ENCODE peak calls at places on chromosomes 3 and 15, in nine cellular contexts. O, C, I, L, G, F, J, U and W are unnamed samples.

GRCh38 chr3:140629351-140630137 is 48.3 kb upstream of the TRIM42 start:
- DNase-seq in O (no peak), C (no peak), I (no peak), L (peak), G (no peak), F (no peak), J (peak), U (no peak), W (no peak)

GRCh38 chr3:14543446-14543845 is 3.3 kb upstream of the GRIP2 start:
- DNase-seq in O (no peak), C (peak), I (no peak), L (no peak), G (no peak), F (no peak), J (no peak), U (no peak), W (no peak)

GRCh38 chr3:123076496-123077418 is 9.9 kb downstream of the PDIA5 start:
- DNase-seq in O (peak), C (peak), I (no peak), L (no peak), G (peak), F (no peak), J (no peak), U (no peak), W (no peak)

GRCh38 chr3:151268267-151269235 is 9.8 kb downstream of the P2RY14 start:
- DNase-seq in O (no peak), C (no peak), I (no peak), L (no peak), G (no peak), F (peak), J (no peak), U (no peak), W (peak)

GRCh38 chr3:88912294-88913014 is 195.0 kb upstream of the EPHA3 start:
- DNase-seq in O (no peak), C (no peak), I (no peak), L (no peak), G (no peak), F (no peak), J (no peak), U (no peak), W (no peak)

GRCh38 chr3:5498981-5499380 is 311.5 kb downstream of the EDEM1 start:
- DNase-seq in O (no peak), C (no peak), I (no peak), L (no peak), G (no peak), F (no peak), J (no peak), U (no peak), W (no peak)

GRCh38 chr15:58517682-58518525 is 86.1 kb downstream of the LIPC start:
- DNase-seq in O (no peak), C (no peak), I (no peak), L (no peak), G (no peak), F (no peak), J (no peak), U (no peak), W (peak)

GRCh38 chr3:4493931-4494806 is 1.0 kb downstream of the ITPR1 start:
- DNase-seq in O (no peak), C (peak), I (peak), L (no peak), G (peak), F (peak), J (no peak), U (no peak), W (no peak)

GRCh38 chr3:105062853-105063252 is 303.9 kb upstream of the ALCAM start:
- DNase-seq in O (no peak), C (no peak), I (no peak), L (no peak), G (no peak), F (no peak), J (no peak), U (no peak), W (no peak)

GRCh38 chr3:54888873-54889272 is 39.0 kb downstream of the LRTM1 start:
- DNase-seq in O (no peak), C (no peak), I (no peak), L (no peak), G (no peak), F (no peak), J (no peak), U (no peak), W (no peak)

GRCh38 chr15:27222479-27222878 is 251.5 kb downstream of the GABRG3 start:
- DNase-seq in O (no peak), C (no peak), I (no peak), L (no peak), G (no peak), F (no peak), J (no peak), U (no peak), W (no peak)

GRCh38 chr3:40714771-40715170 is 190.0 kb downstream of the ZNF621 start:
- DNase-seq in O (no peak), C (no peak), I (no peak), L (no peak), G (no peak), F (no peak), J (no peak), U (no peak), W (no peak)

GRCh38 chr3:46892285-46893145 is 15.0 kb downstream of the PTH1R start:
- DNase-seq in O (peak), C (peak), I (peak), L (peak), G (peak), F (peak), J (peak), U (peak), W (no peak)

GRCh38 chr15:52255008-52255407 is 40.6 kb downstream of the MYO5C start:
- DNase-seq in O (no peak), C (no peak), I (no peak), L (peak), G (no peak), F (no peak), J (peak), U (no peak), W (no peak)

GRCh38 chr3:2713923-2714322 is 396.3 kb downstream of the IL5RA start:
- DNase-seq in O (no peak), C (no peak), I (no peak), L (no peak), G (no peak), F (peak), J (no peak), U (no peak), W (no peak)

GRCh38 chr3:122325769-122326168 is 721 bp downstream of the CSTA start:
- DNase-seq in O (no peak), C (no peak), I (no peak), L (no peak), G (no peak), F (no peak), J (no peak), U (no peak), W (no peak)

GRCh38 chr15:87777054-87777498 is 479.5 kb downstream of the NTRK3 start:
- DNase-seq in O (no peak), C (no peak), I (no peak), L (peak), G (no peak), F (no peak), J (peak), U (no peak), W (no peak)

GRCh38 chr3:72635551-72635950 is 212.7 kb downstream of the SHQ1 start:
- DNase-seq in O (no peak), C (no peak), I (no peak), L (no peak), G (no peak), F (no peak), J (no peak), U (no peak), W (no peak)

GRCh38 chr15:52790166-52790708 is at the start of gene ONECUT1:
- DNase-seq in O (peak), C (peak), I (peak), L (no peak), G (no peak), F (peak), J (peak), U (peak), W (peak)

GRCh38 chr3:58049143-58049785 is 41.0 kb downstream of the FLNB start:
- DNase-seq in O (no peak), C (no peak), I (no peak), L (peak), G (no peak), F (peak), J (peak), U (peak), W (no peak)

GRCh38 chr3:100709840-100710235 is 544 bp downstream of the TFG start:
- DNase-seq in O (peak), C (peak), I (peak), L (peak), G (no peak), F (peak), J (no peak), U (peak), W (no peak)

GRCh38 chr3:127173516-127174166 is 19.3 kb upstream of the PRR23E start:
- DNase-seq in O (no peak), C (no peak), I (no peak), L (no peak), G (no peak), F (no peak), J (no peak), U (no peak), W (no peak)

GRCh38 chr3:125028657-125029056 is 27.1 kb downstream of the HEG1 start:
- DNase-seq in O (no peak), C (no peak), I (no peak), L (no peak), G (no peak), F (no peak), J (no peak), U (no peak), W (no peak)

GRCh38 chr15:83881156-83881555 is 227.2 kb downstream of the ADAMTSL3 start:
- DNase-seq in O (no peak), C (no peak), I (no peak), L (no peak), G (no peak), F (no peak), J (no peak), U (no peak), W (no peak)

GRCh38 chr3:170689218-170689874 is 103.5 kb upstream of the SLC7A14 start:
- DNase-seq in O (peak), C (no peak), I (no peak), L (peak), G (no peak), F (no peak), J (peak), U (peak), W (no peak)

GRCh38 chr3:140403559-140403958 is 274.3 kb upstream of the TRIM42 start:
- DNase-seq in O (no peak), C (no peak), I (no peak), L (no peak), G (no peak), F (no peak), J (no peak), U (no peak), W (no peak)

GRCh38 chr3:45311953-45312795 is 76.2 kb upstream of the LARS2 start:
- DNase-seq in O (no peak), C (no peak), I (no peak), L (no peak), G (no peak), F (no peak), J (no peak), U (no peak), W (no peak)

GRCh38 chr3:47612178-47612577 is 33.5 kb upstream of the CSPG5 start:
- DNase-seq in O (no peak), C (no peak), I (no peak), L (peak), G (no peak), F (no peak), J (peak), U (no peak), W (no peak)

GRCh38 chr3:94440767-94441493 is 378.1 kb downstream of the NSUN3 start:
- DNase-seq in O (no peak), C (no peak), I (no peak), L (peak), G (no peak), F (no peak), J (peak), U (peak), W (no peak)

GRCh38 chr15:39140060-39140604 is 440.7 kb upstream of the THBS1 start:
- DNase-seq in O (peak), C (no peak), I (peak), L (peak), G (no peak), F (no peak), J (peak), U (no peak), W (no peak)

GRCh38 chr15:52208306-52208946 is 17.2 kb upstream of the GNB5 start:
- DNase-seq in O (peak), C (peak), I (peak), L (peak), G (peak), F (peak), J (peak), U (peak), W (no peak)

GRCh38 chr15:56901931-56902330 is 16.5 kb upstream of the TCF12 start:
- DNase-seq in O (no peak), C (no peak), I (no peak), L (no peak), G (no peak), F (no peak), J (no peak), U (no peak), W (no peak)

GRCh38 chr15:71743861-71744382 is 66.4 kb upstream of the NR2E3 start:
- DNase-seq in O (peak), C (peak), I (peak), L (peak), G (no peak), F (peak), J (peak), U (no peak), W (peak)

GRCh38 chr15:81189583-81190283 is 6.9 kb upstream of the IL16 start:
- DNase-seq in O (no peak), C (peak), I (no peak), L (peak), G (no peak), F (no peak), J (peak), U (no peak), W (no peak)

GRCh38 chr3:43366880-43367279 is 80.5 kb downstream of the SNRK start:
- DNase-seq in O (no peak), C (no peak), I (no peak), L (no peak), G (no peak), F (no peak), J (no peak), U (no peak), W (no peak)

GRCh38 chr15:68791431-68792283 is 29.0 kb downstream of the ANP32A start:
- DNase-seq in O (no peak), C (no peak), I (no peak), L (no peak), G (no peak), F (no peak), J (no peak), U (no peak), W (peak)

GRCh38 chr3:196501316-196502064 is 2.1 kb downstream of the RNF168 start:
- DNase-seq in O (peak), C (no peak), I (no peak), L (peak), G (no peak), F (peak), J (peak), U (no peak), W (no peak)

GRCh38 chr3:106862067-106862466 is 515.2 kb upstream of the CCDC54 start:
- DNase-seq in O (no peak), C (no peak), I (no peak), L (peak), G (no peak), F (no peak), J (peak), U (no peak), W (no peak)

GRCh38 chr3:47017504-47018268 is 38.2 kb downstream of the NBEAL2 start:
- DNase-seq in O (no peak), C (no peak), I (no peak), L (peak), G (no peak), F (no peak), J (peak), U (no peak), W (no peak)